ENCODE peak calls at places on chromosomes 6 and 20, in five cellular contexts. M is CD8-positive, alpha-beta T cell; V is spleen; I is lower lobe of right lung; Y is body of pancreas. N is an unnamed sample.

GRCh38 chr6:37698264-37699137 is 818 bp upstream of the MDGA1 start:
- DNase-seq in M (peak), V (peak), I (peak), Y (peak), N (peak)

GRCh38 chr6:146339716-146340115 is 203.9 kb upstream of the RAB32 start:
- DNase-seq in M (no peak), V (no peak), I (no peak), Y (no peak), N (no peak)

GRCh38 chr20:25022680-25023079 is 30.1 kb upstream of the APMAP start:
- DNase-seq in M (no peak), V (peak), I (peak), Y (peak), N (no peak)

GRCh38 chr6:118719351-118720124 is 68.1 kb upstream of the CEP85L start:
- DNase-seq in M (peak), V (peak), I (no peak), Y (no peak), N (peak)

GRCh38 chr6:104396077-104396476 is 463.6 kb downstream of the HACE1 start:
- DNase-seq in M (no peak), V (no peak), I (no peak), Y (no peak), N (no peak)

GRCh38 chr6:92892626-92893025 is 526.7 kb downstream of the EPHA7 start:
- DNase-seq in M (no peak), V (no peak), I (no peak), Y (no peak), N (no peak)

GRCh38 chr6:131840936-131841583 is 33.2 kb downstream of the ENPP1 start:
- DNase-seq in M (no peak), V (no peak), I (no peak), Y (no peak), N (no peak)

GRCh38 chr20:56247954-56248782 is at the start of gene MC3R:
- DNase-seq in M (peak), V (no peak), I (peak), Y (peak), N (peak)

GRCh38 chr6:119066426-119067001 is 11.9 kb downstream of the FAM184A start:
- DNase-seq in M (no peak), V (no peak), I (no peak), Y (no peak), N (no peak)

GRCh38 chr20:58702859-58703648 is 10.5 kb downstream of the NPEPL1 start:
- DNase-seq in M (no peak), V (peak), I (no peak), Y (no peak), N (no peak)

GRCh38 chr6:36028088-36028886 is 679 bp downstream of the MAPK14 start:
- DNase-seq in M (peak), V (peak), I (peak), Y (peak), N (peak)

GRCh38 chr6:81752084-81752968 is at the start of gene TENT5A:
- DNase-seq in M (peak), V (peak), I (peak), Y (peak), N (peak)
- TF ChIP-seq CTCF in M (no peak), V (no peak), I (no peak), Y (no peak), N (no peak)

GRCh38 chr6:27593861-27594260 is 121.0 kb upstream of the ZNF184 start:
- DNase-seq in M (no peak), V (no peak), I (no peak), Y (no peak), N (no peak)
- H3K4me3 ChIP-seq in M (no peak), V (no peak), I (no peak), Y (no peak), N (peak)

GRCh38 chr6:144856622-144857021 is 571.5 kb downstream of the UTRN start:
- DNase-seq in M (no peak), V (no peak), I (no peak), Y (no peak), N (no peak)
- TF ChIP-seq CTCF in M (no peak), V (no peak), I (no peak), Y (no peak), N (no peak)

GRCh38 chr6:156934054-156934424 is 156.9 kb downstream of the ARID1B start:
- DNase-seq in M (no peak), V (no peak), I (no peak), Y (no peak), N (no peak)
- H3K4me3 ChIP-seq in M (no peak), V (no peak), I (no peak), Y (no peak), N (no peak)